ENCODE peak calls at places on chromosome 16, in seven cellular contexts. C is fibroblast of lung, L is endothelial cell of umbilical vein, U is progenitor cell of endocrine pancreas, Z is foreskin fibroblast, D is mesothelial cell of epicardium, O is HFFc6. E is an unnamed sample.

GRCh38 chr16:68645494-68646388 is 631 bp downstream of the CDH3 start:
- DNase-seq in C (no peak), L (no peak), U (peak), Z (no peak), O (no peak), D (peak), E (peak)

GRCh38 chr16:67552476-67552875 is 9.8 kb upstream of the CTCF start:
- DNase-seq in U (no peak), Z (no peak), C (no peak), O (no peak), L (no peak), D (no peak), E (no peak)

GRCh38 chr16:57356547-57356946 is 2.0 kb upstream of the CCL22 start:
- DNase-seq in U (no peak), Z (no peak), C (no peak), L (no peak), D (no peak), O (no peak), E (no peak)

GRCh38 chr16:30028438-30029093 is 2.5 kb downstream of the TLCD3B start:
- DNase-seq in Z (no peak), D (no peak), U (peak), O (no peak), L (no peak), C (no peak), E (peak)

GRCh38 chr16:9437115-9437514 is 345.7 kb downstream of the HAPSTR1 start:
- DNase-seq in U (no peak), D (no peak), C (no peak), Z (no peak), L (no peak), O (no peak), E (no peak)

GRCh38 chr16:48269011-48269410 is 21.7 kb upstream of the ABCC11 start:
- DNase-seq in U (no peak), D (no peak), O (no peak), C (no peak), Z (no peak), L (no peak), E (no peak)

GRCh38 chr16:4894276-4895150 is 42.4 kb downstream of the PPL start:
- DNase-seq in Z (no peak), D (no peak), C (no peak), L (no peak), U (no peak), O (no peak), E (no peak)

GRCh38 chr16:81601008-81601428 is 156.4 kb downstream of the CMIP start:
- DNase-seq in Z (peak), C (peak), D (no peak), O (peak), L (no peak), U (no peak), E (peak)

GRCh38 chr16:12618515-12618914 is 185.2 kb downstream of the CPPED1 start:
- DNase-seq in D (no peak), O (no peak), C (no peak), L (no peak), Z (no peak), U (no peak), E (no peak)

GRCh38 chr16:24052466-24053324 is 203.4 kb upstream of the CACNG3 start:
- DNase-seq in L (no peak), D (no peak), U (no peak), O (no peak), C (no peak), Z (no peak), E (no peak)

GRCh38 chr16:68696514-68696913 is 40.6 kb upstream of the CDH1 start:
- DNase-seq in Z (no peak), L (no peak), C (no peak), O (no peak), U (no peak), D (no peak), E (no peak)

GRCh38 chr16:72530434-72530833 is 358.5 kb upstream of the PMFBP1 start:
- DNase-seq in L (peak), U (no peak), Z (no peak), D (no peak), C (peak), O (peak), E (peak)

GRCh38 chr16:1929105-1929504 is 10.9 kb upstream of the HS3ST6 start:
- DNase-seq in C (peak), D (no peak), L (no peak), Z (no peak), O (no peak), U (no peak), E (no peak)

GRCh38 chr16:67943619-67944503 is at the start of gene LCAT:
- DNase-seq in O (no peak), C (peak), D (no peak), Z (no peak), L (no peak), U (no peak), E (no peak)

GRCh38 chr16:31700200-31700529 is 172.5 kb downstream of the AHSP start:
- DNase-seq in Z (peak), C (no peak), O (no peak), L (no peak), U (no peak), D (no peak), E (no peak)

GRCh38 chr16:51624083-51624775 is 473.2 kb upstream of the SALL1 start:
- DNase-seq in D (no peak), O (peak), C (no peak), Z (peak), L (no peak), U (no peak), E (peak)

GRCh38 chr16:49745434-49745833 is 110.5 kb downstream of the ZNF423 start:
- DNase-seq in O (no peak), C (no peak), L (no peak), D (no peak), Z (no peak), U (no peak), E (no peak)

GRCh38 chr16:83728518-83728917 is 79.3 kb upstream of the HSBP1 start:
- DNase-seq in L (no peak), U (no peak), D (no peak), C (no peak), Z (no peak), O (no peak), E (no peak)

GRCh38 chr16:22220076-22220453 is 14.0 kb downstream of the EEF2K start:
- DNase-seq in Z (no peak), D (no peak), L (no peak), U (no peak), C (peak), O (no peak), E (no peak)

GRCh38 chr16:29863669-29863984 is 601 bp upstream of the CDIPT start:
- DNase-seq in C (no peak), O (no peak), L (no peak), D (no peak), Z (no peak), U (no peak), E (no peak)

DNA sequence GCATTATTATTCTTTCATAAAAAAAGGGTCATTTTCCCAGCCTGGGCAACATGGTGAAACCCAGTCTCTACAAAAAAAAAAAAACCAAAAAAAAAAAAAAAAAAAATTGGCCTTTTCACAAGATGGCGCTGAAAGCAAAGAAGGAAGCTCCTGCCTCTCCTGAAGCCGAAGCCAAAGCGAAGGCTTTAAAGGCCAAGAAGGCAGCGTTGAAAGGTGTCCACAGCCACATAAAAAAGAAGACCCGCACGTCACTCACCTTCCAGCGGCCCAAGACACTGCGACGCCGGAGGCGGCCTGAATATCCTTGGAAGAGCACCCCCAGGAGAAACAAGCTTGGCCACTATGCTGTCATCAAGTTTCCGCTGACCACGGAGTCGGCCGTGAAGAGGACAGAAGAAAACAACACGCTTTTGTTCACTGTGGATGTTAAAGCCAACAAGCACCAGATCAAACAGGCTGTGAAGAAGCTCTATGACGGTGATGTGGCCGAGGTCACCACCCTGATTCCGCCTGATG is 4.9 kb upstream of the PGAP6 start:
- DNase-seq in O (no peak), Z (no peak), U (no peak), C (peak), D (no peak), L (no peak), E (no peak)
- TF ChIP-seq CTCF in O (no peak), Z (no peak), U (no peak), C (no peak), D (no peak), L (no peak), E (peak)

GRCh38 chr16:589658-590159 is at the start of gene RAB40C:
- DNase-seq in O (peak), U (peak), L (peak), Z (peak), D (peak), C (peak), E (peak)
- TF ChIP-seq CTCF in O (peak), U (no peak), L (peak), Z (no peak), D (no peak), C (no peak), E (no peak)

GRCh38 chr16:66150691-66151090 is 215.8 kb upstream of the CDH5 start:
- DNase-seq in C (peak), Z (no peak), L (no peak), O (no peak), U (no peak), D (no peak), E (no peak)

GRCh38 chr16:66154801-66155200 is 211.7 kb upstream of the CDH5 start:
- DNase-seq in Z (no peak), O (no peak), L (no peak), C (no peak), D (no peak), U (no peak), E (no peak)

GRCh38 chr16:66155933-66156332 is 210.6 kb upstream of the CDH5 start:
- DNase-seq in D (no peak), O (no peak), U (no peak), Z (no peak), L (no peak), C (no peak), E (no peak)

GRCh38 chr16:66156538-66156937 is 210.0 kb upstream of the CDH5 start:
- DNase-seq in U (no peak), D (no peak), C (no peak), O (no peak), L (no peak), Z (no peak), E (no peak)

GRCh38 chr16:66152841-66153525 is 213.5 kb upstream of the CDH5 start:
- DNase-seq in D (no peak), Z (no peak), O (peak), U (no peak), L (no peak), C (peak), E (no peak)
- TF ChIP-seq CTCF in D (no peak), Z (no peak), O (no peak), U (no peak), L (no peak), C (no peak), E (no peak)

DNA sequence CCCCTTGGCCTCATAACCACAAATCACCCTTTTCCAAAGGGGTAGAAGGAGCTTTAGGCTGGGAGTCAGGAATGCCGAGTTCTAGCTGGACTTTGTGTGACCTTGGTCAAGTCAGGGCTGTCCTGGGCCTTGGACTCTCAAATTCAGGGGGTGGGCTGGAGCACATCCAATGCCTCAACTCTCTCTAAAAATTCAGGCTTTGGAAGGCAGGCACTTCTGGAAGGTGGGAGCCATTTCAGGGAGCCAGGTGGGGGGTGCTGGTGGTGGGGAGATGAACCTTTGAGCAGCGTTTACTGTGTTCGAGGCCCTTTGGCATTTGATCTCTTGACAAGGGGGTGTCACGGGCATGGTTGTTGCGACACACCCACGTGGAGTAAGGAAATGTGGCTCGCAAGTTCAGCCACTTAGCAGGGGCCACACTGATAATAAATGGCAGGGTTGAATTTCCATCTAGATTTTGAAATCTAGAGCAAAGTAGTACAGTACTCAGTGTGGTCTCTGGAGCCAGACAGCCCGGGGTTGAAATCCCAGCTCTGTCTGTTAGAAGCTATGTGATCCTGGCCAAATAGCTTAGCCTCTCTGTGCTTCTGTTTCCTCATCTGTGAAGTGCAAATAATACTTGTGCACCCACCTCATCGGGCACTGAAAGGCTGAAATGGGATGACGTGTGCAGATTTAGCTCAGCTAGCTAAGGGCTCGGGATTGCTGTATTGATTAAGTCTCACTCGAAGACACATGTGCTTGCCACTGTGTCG is 47.1 kb upstream of the CIBAR2 start:
- DNase-seq in O (no peak), C (peak), D (no peak), Z (no peak), L (no peak), U (no peak), E (no peak)
- TF ChIP-seq CTCF in O (no peak), C (no peak), D (no peak), Z (no peak), L (no peak), U (no peak), E (no peak)

E was measured in MCF 10A.